ENCODE peak calls at places on chromosomes 3 and 15, in nine cellular contexts. S is psoas muscle, H is H1, Q is spleen, G is heart right ventricle, A is neural progenitor cell, C is left ventricle myocardium inferior, L is HCT116, M is GM23338. Z is an unnamed sample. For H3K4me1, the result is how much of the 10 kb centered on the place peaks cover.

GRCh38 chr3:129116482-129116946 is 5.1 kb downstream of the RAB43 start:
- DNase-seq in A (peak), L (no peak), Q (no peak), M (peak), C (no peak), G (no peak), H (no peak), S (no peak), Z (no peak)

GRCh38 chr3:11452988-11453847 is 181.0 kb downstream of the ATG7 start:
- DNase-seq in S (no peak), C (no peak), Q (no peak), L (no peak), M (no peak), A (peak), G (no peak), H (no peak), Z (no peak)

GRCh38 chr3:88433572-88433971 is 283.8 kb downstream of the C3orf38 start:
- DNase-seq in Q (peak), G (no peak), L (no peak), C (no peak), M (no peak), H (no peak), S (no peak), A (no peak), Z (no peak)

GRCh38 chr3:59101091-59101738 is 51.4 kb upstream of the CFAP20DC start:
- DNase-seq in Q (no peak), L (no peak), H (no peak), M (no peak), A (no peak), C (no peak), S (no peak), G (no peak), Z (no peak)

GRCh38 chr15:46344115-46344749 is 709.4 kb downstream of the SQOR start:
- DNase-seq in H (no peak), L (no peak), M (peak), C (no peak), A (no peak), G (no peak), S (no peak), Q (no peak), Z (no peak)

GRCh38 chr3:63034106-63034505 is 158.9 kb upstream of the CADPS start:
- DNase-seq in A (no peak), S (no peak), G (no peak), H (no peak), L (no peak), Q (no peak), M (no peak), C (no peak), Z (no peak)

GRCh38 chr15:89822611-89822950 is 7.9 kb upstream of the ANPEP start:
- DNase-seq in H (no peak), Q (no peak), M (no peak), C (no peak), L (no peak), A (no peak), G (no peak), S (no peak), Z (no peak)

GRCh38 chr3:110810356-110810755 is 261.3 kb upstream of the NECTIN3 start:
- DNase-seq in A (no peak), H (no peak), M (no peak), S (no peak), G (no peak), C (no peak), Q (no peak), L (no peak), Z (no peak)

GRCh38 chr15:41856262-41856661 is 17.6 kb downstream of the PLA2G4B start:
- DNase-seq in L (no peak), M (no peak), S (no peak), Q (no peak), A (no peak), G (no peak), C (no peak), H (no peak), Z (no peak)

GRCh38 chr15:60982249-60982932 is 246.7 kb downstream of the RORA start:
- DNase-seq in C (no peak), Q (no peak), M (no peak), G (no peak), A (no peak), L (no peak), H (no peak), S (no peak), Z (no peak)

GRCh38 chr15:64092075-64092820 is 1.4 kb downstream of the CIAO2A start:
- DNase-seq in C (no peak), S (no peak), Q (no peak), L (no peak), A (no peak), M (peak), H (no peak), G (no peak), Z (no peak)

GRCh38 chr3:127044996-127045395 is 62.1 kb downstream of the PLXNA1 start:
- DNase-seq in M (peak), G (no peak), H (no peak), C (no peak), A (peak), Q (peak), S (peak), L (peak), Z (no peak)

GRCh38 chr3:17322106-17322793 is 420.2 kb downstream of the TBC1D5 start:
- DNase-seq in L (no peak), Q (no peak), M (no peak), G (no peak), C (no peak), A (no peak), H (no peak), S (no peak), Z (no peak)

GRCh38 chr3:100032262-100032661 is 82.0 kb downstream of the FILIP1L start:
- DNase-seq in H (no peak), A (no peak), C (no peak), G (no peak), S (no peak), L (no peak), M (no peak), Q (no peak), Z (no peak)

GRCh38 chr3:185732782-185733181 is 92.1 kb downstream of the IGF2BP2 start:
- DNase-seq in A (no peak), L (no peak), C (no peak), S (no peak), Q (no peak), H (no peak), M (no peak), G (no peak), Z (no peak)

GRCh38 chr3:149744151-149744550 is 8.1 kb downstream of the COMMD2 start:
- DNase-seq in C (no peak), M (no peak), A (no peak), H (no peak), L (no peak), G (no peak), S (no peak), Q (no peak), Z (no peak)

GRCh38 chr3:160473978-160474377 is 24.4 kb upstream of the TRIM59 start:
- DNase-seq in A (no peak), L (no peak), Q (no peak), C (no peak), H (no peak), M (no peak), S (no peak), G (no peak), Z (no peak)

GRCh38 chr15:43958894-43959330 is 132.1 kb downstream of the WDR76 start:
- DNase-seq in S (no peak), M (peak), Q (no peak), C (no peak), A (peak), G (no peak), L (peak), H (no peak), Z (no peak)

GRCh38 chr15:100923902-100924301 is 4.7 kb downstream of the LRRK1 start:
- DNase-seq in H (no peak), A (no peak), Q (no peak), L (no peak), M (no peak), G (no peak), C (no peak), S (no peak), Z (no peak)

GRCh38 chr3:141680620-141681389 is 57.3 kb upstream of the RNF7 start:
- DNase-seq in M (peak), Q (no peak), G (peak), A (no peak), H (peak), L (no peak), C (peak), S (no peak), Z (peak)

GRCh38 chr3:139617656-139618268 is 60.0 kb downstream of the NMNAT3 start:
- DNase-seq in M (no peak), H (no peak), Q (no peak), L (no peak), G (no peak), A (no peak), C (no peak), S (no peak), Z (no peak)

GRCh38 chr15:74460298-74460697 is 662 bp downstream of the UBL7 start:
- DNase-seq in G (no peak), H (no peak), C (no peak), S (no peak), Q (no peak), L (no peak), M (peak), A (no peak), Z (no peak)

GRCh38 chr3:188021502-188022040 is 132.4 kb upstream of the LPP start:
- DNase-seq in G (no peak), Q (no peak), C (no peak), L (no peak), H (no peak), A (no peak), S (no peak), M (peak), Z (no peak)

GRCh38 chr3:149356630-149357029 is 20.8 kb downstream of the TM4SF1 start:
- DNase-seq in L (no peak), A (no peak), S (no peak), Q (no peak), C (no peak), M (no peak), H (no peak), G (no peak), Z (no peak)

GRCh38 chr15:31586841-31587240 is 260.2 kb downstream of the KLF13 start:
- DNase-seq in S (no peak), L (no peak), G (no peak), H (no peak), M (no peak), Q (no peak), C (no peak), A (no peak), Z (no peak)

GRCh38 chr15:99155961-99156443 is 51.1 kb downstream of the SYNM start:
- DNase-seq in L (no peak), A (no peak), Q (no peak), G (no peak), H (no peak), C (no peak), S (no peak), M (no peak), Z (no peak)

GRCh38 chr3:184110316-184110725 is 13.5 kb downstream of the HTR3E start:
- DNase-seq in C (no peak), S (no peak), A (peak), H (no peak), Q (no peak), L (peak), M (peak), G (no peak), Z (peak)

GRCh38 chr3:138935864-138936762 is 10.8 kb downstream of the FOXL2 start:
- DNase-seq in A (peak), Q (peak), C (peak), L (peak), S (peak), G (peak), H (no peak), M (peak), Z (peak)

GRCh38 chr3:133258358-133258757 is 141.5 kb upstream of the BFSP2 start:
- DNase-seq in Q (no peak), H (peak), C (no peak), G (no peak), S (no peak), M (no peak), A (no peak), L (no peak), Z (peak)

GRCh38 chr3:117400303-117400702 is 690.7 kb downstream of the TUSC7 start:
- DNase-seq in C (no peak), Q (no peak), L (no peak), A (peak), S (no peak), M (no peak), G (no peak), H (no peak), Z (no peak)

GRCh38 chr3:179929091-179929529 is 107.6 kb downstream of the PEX5L start:
- DNase-seq in M (peak), H (no peak), Q (no peak), L (peak), S (peak), C (peak), G (no peak), A (peak), Z (peak)

GRCh38 chr3:31247850-31248618 is 284.7 kb upstream of the STT3B start:
- DNase-seq in G (no peak), S (no peak), M (no peak), A (no peak), H (no peak), C (no peak), Q (no peak), L (peak), Z (no peak)

GRCh38 chr3:31247063-31247447 is 285.7 kb upstream of the STT3B start:
- DNase-seq in Q (no peak), H (no peak), L (no peak), A (no peak), G (no peak), M (no peak), C (no peak), S (no peak), Z (no peak)

GRCh38 chr3:31242561-31242960 is 290.2 kb upstream of the STT3B start:
- DNase-seq in Q (no peak), A (no peak), S (no peak), C (no peak), H (no peak), G (no peak), L (no peak), M (no peak), Z (no peak)

GRCh38 chr3:31246293-31247062 is 286.2 kb upstream of the STT3B start:
- DNase-seq in C (no peak), L (no peak), G (no peak), A (no peak), S (no peak), H (no peak), M (no peak), Q (no peak), Z (no peak)

DNA sequence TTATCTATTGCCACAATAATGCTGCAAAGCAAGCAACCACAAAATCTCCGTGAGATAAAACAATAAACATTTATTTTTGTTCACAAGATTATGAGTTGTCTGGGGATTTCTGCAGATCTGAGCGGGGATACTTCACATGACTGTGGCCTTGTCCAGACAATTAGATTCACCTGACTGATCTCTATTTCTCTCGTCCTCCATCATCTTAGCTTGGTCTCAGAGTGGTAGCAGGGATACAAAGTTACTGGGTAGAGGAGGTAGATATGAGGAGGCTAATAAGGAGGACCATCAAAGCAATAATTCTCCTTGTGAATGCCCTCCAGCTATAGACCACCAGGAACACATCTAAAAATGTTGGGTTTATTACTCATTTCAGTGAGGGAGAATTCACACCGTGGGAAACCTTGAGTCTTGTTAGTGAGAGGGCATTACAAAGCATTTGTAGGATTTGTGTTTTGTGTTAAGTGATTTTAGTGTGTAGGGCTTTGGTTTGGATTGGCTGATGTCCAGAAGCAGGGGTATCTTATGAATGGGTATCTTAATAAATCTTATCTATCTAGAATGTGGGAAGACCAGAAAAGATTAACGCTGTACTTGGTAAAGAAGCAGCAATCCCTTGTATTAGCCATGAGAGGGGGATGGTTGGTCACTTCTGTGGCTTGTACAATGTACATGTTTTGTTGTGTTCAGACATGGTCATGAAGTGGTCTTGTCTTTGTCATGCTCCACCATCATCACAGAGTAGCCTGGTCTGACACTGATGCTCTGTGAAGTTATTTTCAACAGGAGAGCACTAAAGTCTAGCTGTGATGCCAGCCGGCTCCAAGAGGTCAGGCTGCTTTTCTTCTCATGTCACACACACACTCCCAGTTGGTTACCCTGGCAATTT is 287.6 kb upstream of the STT3B start:
- DNase-seq in L (no peak), H (no peak), A (no peak), G (no peak), S (no peak), Q (no peak), M (no peak), C (no peak), Z (no peak)
- TF ChIP-seq CTCF in L (no peak), H (no peak), A (peak), G (no peak), S (no peak), Q (no peak), M (no peak), C (no peak), Z (no peak)

GRCh38 chr3:174907628-174908407 is 48.7 kb downstream of the NAALADL2 start:
- DNase-seq in Q (no peak), H (no peak), L (no peak), C (no peak), M (no peak), G (no peak), S (no peak), A (no peak), Z (no peak)
- H3K4me3 ChIP-seq in Q (no peak), H (no peak), L (no peak), C (no peak), M (no peak), G (no peak), S (no peak), A (no peak), Z (no peak)

GRCh38 chr15:48634934-48635333 is 10.6 kb downstream of the FBN1 start:
- DNase-seq in L (no peak), A (no peak), M (no peak), S (no peak), C (no peak), H (no peak), G (no peak), Q (no peak), Z (no peak)

GRCh38 chr15:48630245-48630644 is 15.3 kb downstream of the FBN1 start:
- DNase-seq in G (no peak), S (no peak), A (no peak), C (no peak), Q (no peak), H (no peak), L (no peak), M (no peak), Z (no peak)

GRCh38 chr15:48631191-48631770 is 14.2 kb downstream of the FBN1 start:
- DNase-seq in M (peak), L (no peak), H (no peak), C (peak), G (no peak), A (peak), Q (no peak), S (no peak), Z (no peak)

GRCh38 chr15:48634096-48634495 is 11.4 kb downstream of the FBN1 start:
- DNase-seq in H (no peak), C (no peak), M (no peak), L (no peak), G (no peak), Q (no peak), A (no peak), S (no peak), Z (no peak)

DNA sequence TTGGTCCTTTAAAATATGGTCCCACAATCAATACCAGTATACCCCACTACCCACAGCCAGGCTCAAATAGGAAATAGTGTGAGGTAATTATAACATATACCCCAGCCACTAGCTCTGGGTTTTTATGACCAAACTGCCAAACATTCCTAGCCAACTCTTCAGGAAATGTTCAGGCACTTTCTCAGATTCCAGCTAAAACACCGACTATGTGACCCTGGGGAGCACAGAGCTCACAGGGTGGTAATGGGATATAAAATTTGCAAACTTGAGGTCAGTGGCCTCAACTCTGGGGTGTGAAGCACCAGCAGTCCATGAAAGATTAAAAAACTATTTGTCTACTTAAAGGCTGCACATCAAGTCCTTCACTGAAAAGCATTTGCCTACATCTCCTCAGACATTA is 12.9 kb downstream of the FBN1 start:
- DNase-seq in S (no peak), L (no peak), M (no peak), G (no peak), C (no peak), Q (no peak), A (no peak), H (no peak), Z (no peak)
- H3K4me1 ChIP-seq in S (under half), L (under half), M (under half), G (under half), C (under half), Q (under half), A (under half), H (under half), Z (under half)

GRCh38 chr3:186998937-186999368 is 68.6 kb downstream of the ST6GAL1 start:
- DNase-seq in A (peak), M (peak), C (no peak), H (peak), G (no peak), L (no peak), Q (no peak), S (no peak), Z (no peak)

GRCh38 chr3:186993940-186994670 is 63.8 kb downstream of the ST6GAL1 start:
- DNase-seq in C (no peak), S (no peak), H (no peak), A (no peak), Q (no peak), G (no peak), L (no peak), M (no peak), Z (no peak)

GRCh38 chr3:186997061-186998054 is 67.0 kb downstream of the ST6GAL1 start:
- DNase-seq in H (no peak), C (no peak), A (no peak), L (no peak), G (no peak), Q (no peak), M (no peak), S (no peak), Z (no peak)

GRCh38 chr3:186993210-186993782 is 63.0 kb downstream of the ST6GAL1 start:
- DNase-seq in C (no peak), H (no peak), M (no peak), L (no peak), G (no peak), Q (no peak), A (no peak), S (no peak), Z (no peak)

GRCh38 chr3:186996356-186996755 is 66.0 kb downstream of the ST6GAL1 start:
- DNase-seq in M (no peak), C (no peak), L (no peak), A (no peak), H (no peak), S (no peak), G (no peak), Q (no peak), Z (no peak)
- TF ChIP-seq CTCF in M (no peak), C (no peak), L (no peak), A (no peak), H (no peak), S (no peak), G (no peak), Q (no peak), Z (no peak)

GRCh38 chr3:177824190-177824786 is 627.0 kb upstream of the TBL1XR1 start:
- DNase-seq in C (peak), L (no peak), S (peak), G (peak), M (no peak), Q (no peak), A (peak), H (no peak), Z (peak)
- H3K4me3 ChIP-seq in C (no peak), L (no peak), S (no peak), G (no peak), M (no peak), Q (no peak), A (no peak), H (no peak), Z (no peak)

DNA sequence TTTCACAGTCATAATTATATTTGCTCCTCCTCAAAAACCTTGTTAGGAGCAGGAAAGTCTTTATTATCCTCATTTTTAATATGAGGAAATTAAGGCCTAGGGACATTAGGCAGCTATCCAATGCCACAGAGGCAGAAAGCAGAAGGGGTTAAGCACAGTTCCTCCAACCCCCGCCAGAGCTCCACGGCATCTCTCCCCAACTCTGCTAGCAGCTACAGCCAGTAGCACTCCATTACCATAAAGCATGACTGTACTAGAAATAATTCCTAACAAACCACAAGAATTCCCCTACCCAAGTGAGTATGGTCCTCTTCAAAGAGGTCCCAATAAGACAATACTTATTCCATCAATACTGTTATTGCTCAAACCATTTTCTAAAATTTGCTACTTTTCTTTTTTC is 9.8 kb downstream of the HEG1 start:
- DNase-seq in C (no peak), H (no peak), Q (no peak), L (no peak), G (no peak), M (no peak), S (no peak), A (no peak), Z (no peak)
- H3K4me1 ChIP-seq in C (half or more), H (under half), Q (half or more), L (under half), G (half or more), M (under half), S (half or more), A (half or more), Z (under half)

Z was measured in adrenal gland.